ENCODE peak calls at places on chromosomes 16 and 17, in ten cellular contexts. One of them, this sample, is unnamed.

GRCh38 chr16:57091990-57092785 is at the start of gene CPNE2:
- DNase-seq in prostate gland: peak; percentile 54
- DNase-seq in thoracic aorta: no peak
- DNase-seq in psoas muscle: peak; percentile 80
- DNase-seq in foreskin keratinocyte: no peak
- DNase-seq in pancreas: peak; percentile 85
- DNase-seq in ascending aorta: peak; percentile 78
- DNase-seq in Peyer's patch: peak; percentile 75
- DNase-seq in GM23248: peak; percentile 64
- DNase-seq in breast epithelium: peak; percentile 39
- DNase-seq in this sample: peak; percentile 45

GRCh38 chr16:50438041-50438437 is 69.3 kb upstream of the BRD7 start:
- DNase-seq in prostate gland: no peak
- DNase-seq in thoracic aorta: no peak
- DNase-seq in psoas muscle: no peak
- DNase-seq in foreskin keratinocyte: no peak
- DNase-seq in pancreas: no peak
- DNase-seq in ascending aorta: no peak
- DNase-seq in Peyer's patch: no peak
- DNase-seq in GM23248: no peak
- DNase-seq in breast epithelium: no peak
- DNase-seq in this sample: no peak

GRCh38 chr17:81416612-81417011 is 21.4 kb downstream of the BAHCC1 start:
- DNase-seq in prostate gland: no peak
- DNase-seq in thoracic aorta: no peak
- DNase-seq in psoas muscle: no peak
- DNase-seq in foreskin keratinocyte: no peak
- DNase-seq in pancreas: no peak
- DNase-seq in ascending aorta: no peak
- DNase-seq in Peyer's patch: no peak
- DNase-seq in GM23248: no peak
- DNase-seq in breast epithelium: no peak
- DNase-seq in this sample: no peak

GRCh38 chr16:85497622-85498314 is 115.4 kb upstream of the GSE1 start:
- DNase-seq in prostate gland: no peak
- DNase-seq in thoracic aorta: no peak
- DNase-seq in psoas muscle: no peak
- DNase-seq in foreskin keratinocyte: no peak
- DNase-seq in pancreas: no peak
- DNase-seq in ascending aorta: no peak
- DNase-seq in Peyer's patch: no peak
- DNase-seq in GM23248: no peak
- DNase-seq in breast epithelium: no peak
- DNase-seq in this sample: no peak

GRCh38 chr16:63625141-63625540 is 1496.7 kb downstream of the CDH11 start:
- DNase-seq in prostate gland: no peak
- DNase-seq in thoracic aorta: no peak
- DNase-seq in psoas muscle: no peak
- DNase-seq in foreskin keratinocyte: no peak
- DNase-seq in pancreas: no peak
- DNase-seq in ascending aorta: no peak
- DNase-seq in Peyer's patch: no peak
- DNase-seq in GM23248: no peak
- DNase-seq in breast epithelium: no peak
- DNase-seq in this sample: no peak

GRCh38 chr16:87948119-87948545 is 3.1 kb upstream of the BANP start:
- DNase-seq in prostate gland: no peak
- DNase-seq in thoracic aorta: no peak
- DNase-seq in psoas muscle: no peak
- DNase-seq in foreskin keratinocyte: no peak
- DNase-seq in pancreas: peak; percentile 50
- DNase-seq in ascending aorta: no peak
- DNase-seq in Peyer's patch: no peak
- DNase-seq in GM23248: no peak
- DNase-seq in breast epithelium: no peak
- DNase-seq in this sample: no peak

GRCh38 chr17:9101356-9101755 is 80.0 kb downstream of the NTN1 start:
- DNase-seq in prostate gland: peak; percentile 21
- DNase-seq in thoracic aorta: no peak
- DNase-seq in psoas muscle: no peak
- DNase-seq in foreskin keratinocyte: no peak
- DNase-seq in pancreas: peak; percentile 62
- DNase-seq in ascending aorta: no peak
- DNase-seq in Peyer's patch: no peak
- DNase-seq in GM23248: no peak
- DNase-seq in breast epithelium: no peak
- DNase-seq in this sample: no peak

GRCh38 chr17:1490643-1491405 is 1.7 kb downstream of the MYO1C start:
- DNase-seq in prostate gland: peak; percentile 55
- DNase-seq in thoracic aorta: no peak
- DNase-seq in psoas muscle: peak; percentile 78
- DNase-seq in foreskin keratinocyte: no peak
- DNase-seq in pancreas: peak; percentile 83
- DNase-seq in ascending aorta: peak; percentile 81
- DNase-seq in Peyer's patch: peak; percentile 87
- DNase-seq in GM23248: peak; percentile 76
- DNase-seq in breast epithelium: no peak
- DNase-seq in this sample: peak; percentile 76

GRCh38 chr16:53031323-53031942 is 21.3 kb downstream of the CHD9NB start:
- DNase-seq in prostate gland: no peak
- DNase-seq in thoracic aorta: no peak
- DNase-seq in psoas muscle: no peak
- DNase-seq in foreskin keratinocyte: no peak
- DNase-seq in pancreas: no peak
- DNase-seq in ascending aorta: no peak
- DNase-seq in Peyer's patch: no peak
- DNase-seq in GM23248: no peak
- DNase-seq in breast epithelium: no peak
- DNase-seq in this sample: no peak

GRCh38 chr17:4944163-4944553 is 4.1 kb downstream of the RNF167 start:
- DNase-seq in prostate gland: no peak
- DNase-seq in thoracic aorta: no peak
- DNase-seq in psoas muscle: peak; percentile 39
- DNase-seq in foreskin keratinocyte: no peak
- DNase-seq in pancreas: no peak
- DNase-seq in ascending aorta: no peak
- DNase-seq in Peyer's patch: peak; percentile 77
- DNase-seq in GM23248: no peak
- DNase-seq in breast epithelium: no peak
- DNase-seq in this sample: peak; percentile 42

GRCh38 chr17:4942760-4943508 is 2.9 kb downstream of the RNF167 start:
- DNase-seq in prostate gland: no peak
- DNase-seq in thoracic aorta: no peak
- DNase-seq in psoas muscle: no peak
- DNase-seq in foreskin keratinocyte: no peak
- DNase-seq in pancreas: no peak
- DNase-seq in ascending aorta: no peak
- DNase-seq in Peyer's patch: no peak
- DNase-seq in GM23248: peak; percentile 25
- DNase-seq in breast epithelium: no peak
- DNase-seq in this sample: no peak

GRCh38 chr17:4945944-4946280 is 2.4 kb downstream of the PFN1 start:
- DNase-seq in prostate gland: no peak
- DNase-seq in thoracic aorta: no peak
- DNase-seq in psoas muscle: no peak
- DNase-seq in foreskin keratinocyte: no peak
- DNase-seq in pancreas: no peak
- DNase-seq in ascending aorta: no peak
- DNase-seq in Peyer's patch: peak; percentile 39
- DNase-seq in GM23248: peak; percentile 23
- DNase-seq in breast epithelium: no peak
- DNase-seq in this sample: no peak

GRCh38 chr17:4945176-4945943 is 3.0 kb downstream of the PFN1 start:
- DNase-seq in prostate gland: peak; percentile 47
- DNase-seq in thoracic aorta: no peak
- DNase-seq in psoas muscle: peak; percentile 90
- DNase-seq in foreskin keratinocyte: peak; percentile 78
- DNase-seq in pancreas: peak; percentile 69
- DNase-seq in ascending aorta: peak; percentile 94
- DNase-seq in Peyer's patch: peak; percentile 93
- DNase-seq in GM23248: peak; percentile 96
- DNase-seq in breast epithelium: peak; percentile 72
- DNase-seq in this sample: peak; percentile 80

GRCh38 chr17:4944554-4945175 is 3.7 kb downstream of the PFN1 start:
- DNase-seq in prostate gland: no peak
- DNase-seq in thoracic aorta: no peak
- DNase-seq in psoas muscle: peak; percentile 48
- DNase-seq in foreskin keratinocyte: no peak
- DNase-seq in pancreas: no peak
- DNase-seq in ascending aorta: no peak
- DNase-seq in Peyer's patch: no peak
- DNase-seq in GM23248: no peak
- DNase-seq in breast epithelium: no peak
- DNase-seq in this sample: peak; percentile 44
- H3K27ac ChIP-seq in prostate gland: peak overlapping the region; percentile 96
- H3K27ac ChIP-seq in thoracic aorta: peak overlapping the region; percentile 73
- H3K27ac ChIP-seq in psoas muscle: peak overlapping the region; percentile 96
- H3K27ac ChIP-seq in foreskin keratinocyte: peak overlapping the region; percentile 59
- H3K27ac ChIP-seq in pancreas: peak overlapping the region; percentile 15
- H3K27ac ChIP-seq in ascending aorta: peak overlapping the region; percentile 93
- H3K27ac ChIP-seq in Peyer's patch: peak overlapping the region; percentile 98
- H3K27ac ChIP-seq in GM23248: peak overlapping the region; percentile 91
- H3K27ac ChIP-seq in breast epithelium: peak overlapping the region; percentile 97
- H3K27ac ChIP-seq in this sample: peak overlapping the region; percentile 5

GRCh38 chr16:26982422-26982821 is 84.3 kb upstream of the C16orf82 start:
- DNase-seq in prostate gland: no peak
- DNase-seq in thoracic aorta: no peak
- DNase-seq in psoas muscle: no peak
- DNase-seq in foreskin keratinocyte: no peak
- DNase-seq in pancreas: no peak
- DNase-seq in ascending aorta: no peak
- DNase-seq in Peyer's patch: no peak
- DNase-seq in GM23248: no peak
- DNase-seq in breast epithelium: no peak
- DNase-seq in this sample: no peak

GRCh38 chr16:26988186-26988585 is 78.5 kb upstream of the C16orf82 start:
- DNase-seq in prostate gland: no peak
- DNase-seq in thoracic aorta: no peak
- DNase-seq in psoas muscle: no peak
- DNase-seq in foreskin keratinocyte: no peak
- DNase-seq in pancreas: no peak
- DNase-seq in ascending aorta: no peak
- DNase-seq in Peyer's patch: peak; percentile 28
- DNase-seq in GM23248: no peak
- DNase-seq in breast epithelium: no peak
- DNase-seq in this sample: no peak

GRCh38 chr16:26983426-26983825 is 83.3 kb upstream of the C16orf82 start:
- DNase-seq in prostate gland: no peak
- DNase-seq in thoracic aorta: no peak
- DNase-seq in psoas muscle: no peak
- DNase-seq in foreskin keratinocyte: no peak
- DNase-seq in pancreas: no peak
- DNase-seq in ascending aorta: no peak
- DNase-seq in Peyer's patch: no peak
- DNase-seq in GM23248: peak; percentile 84
- DNase-seq in breast epithelium: no peak
- DNase-seq in this sample: no peak

GRCh38 chr16:26987631-26988030 is 79.1 kb upstream of the C16orf82 start:
- DNase-seq in prostate gland: no peak
- DNase-seq in thoracic aorta: no peak
- DNase-seq in psoas muscle: no peak
- DNase-seq in foreskin keratinocyte: no peak
- DNase-seq in pancreas: no peak
- DNase-seq in ascending aorta: no peak
- DNase-seq in Peyer's patch: peak; percentile 39
- DNase-seq in GM23248: peak; percentile 73
- DNase-seq in breast epithelium: no peak
- DNase-seq in this sample: no peak

DNA sequence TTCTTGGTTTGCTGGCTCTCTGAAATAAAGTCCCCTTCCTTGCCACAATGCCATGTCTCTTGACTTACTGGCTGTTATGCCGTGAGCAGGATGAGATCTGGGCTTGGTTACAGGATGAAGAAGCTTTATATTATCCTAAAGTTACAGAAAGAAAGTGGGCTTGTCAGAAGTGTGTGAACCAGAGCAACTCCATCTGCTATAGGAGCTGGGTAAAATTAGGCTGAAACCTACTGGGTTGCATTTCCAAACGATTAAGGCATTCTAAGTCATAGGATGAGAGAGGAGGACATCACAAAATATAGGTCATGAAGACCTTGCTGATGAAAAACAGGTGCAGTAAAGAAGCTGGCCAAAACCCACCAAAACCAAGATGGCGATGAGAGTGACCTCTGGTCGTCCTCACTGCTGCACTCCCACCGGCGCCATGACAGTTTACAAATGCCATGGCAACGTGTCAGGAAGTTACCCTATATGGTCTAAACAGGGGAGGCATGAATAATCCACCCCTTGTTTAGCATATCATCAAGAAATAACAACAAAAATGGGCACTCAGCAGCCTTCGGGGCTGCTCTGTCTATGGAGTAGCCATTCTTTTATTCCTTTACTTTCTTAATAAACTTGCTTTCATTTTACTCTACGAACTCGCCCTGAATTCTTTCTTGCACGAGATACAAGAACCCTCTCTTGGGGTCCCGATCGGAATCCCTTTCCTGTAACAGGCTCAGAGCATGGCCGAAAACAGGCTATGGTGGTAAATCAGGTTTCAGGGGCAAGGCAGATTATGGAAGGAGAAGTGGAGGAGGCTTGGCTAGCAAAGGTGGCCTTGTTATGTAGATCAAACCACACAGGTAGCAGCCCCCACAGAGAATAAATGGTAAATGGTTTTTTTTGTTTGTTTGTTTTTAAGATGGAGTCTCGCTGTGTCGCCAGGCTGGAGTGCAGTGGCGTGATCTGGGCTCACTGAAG is 81.3 kb upstream of the C16orf82 start:
- DNase-seq in prostate gland: no peak
- DNase-seq in thoracic aorta: no peak
- DNase-seq in psoas muscle: no peak
- DNase-seq in foreskin keratinocyte: no peak
- DNase-seq in pancreas: no peak
- DNase-seq in ascending aorta: no peak
- DNase-seq in Peyer's patch: no peak
- DNase-seq in GM23248: no peak
- DNase-seq in breast epithelium: no peak
- DNase-seq in this sample: peak; percentile 47
- H3K27ac ChIP-seq in prostate gland: no peak overlapping the region
- H3K27ac ChIP-seq in thoracic aorta: no peak overlapping the region
- H3K27ac ChIP-seq in psoas muscle: no peak overlapping the region
- H3K27ac ChIP-seq in foreskin keratinocyte: no peak overlapping the region
- H3K27ac ChIP-seq in pancreas: no peak overlapping the region
- H3K27ac ChIP-seq in ascending aorta: no peak overlapping the region
- H3K27ac ChIP-seq in Peyer's patch: no peak overlapping the region
- H3K27ac ChIP-seq in GM23248: no peak overlapping the region
- H3K27ac ChIP-seq in breast epithelium: no peak overlapping the region
- H3K27ac ChIP-seq in this sample: peak overlapping the region; percentile 92

GRCh38 chr17:65966311-65966710 is 225.6 kb downstream of the CEP112 start:
- DNase-seq in prostate gland: no peak
- DNase-seq in thoracic aorta: no peak
- DNase-seq in psoas muscle: no peak
- DNase-seq in foreskin keratinocyte: no peak
- DNase-seq in pancreas: no peak
- DNase-seq in ascending aorta: no peak
- DNase-seq in Peyer's patch: no peak
- DNase-seq in GM23248: no peak
- DNase-seq in breast epithelium: no peak
- DNase-seq in this sample: no peak
- H3K27ac ChIP-seq in prostate gland: no peak overlapping the region
- H3K27ac ChIP-seq in thoracic aorta: no peak overlapping the region
- H3K27ac ChIP-seq in psoas muscle: no peak overlapping the region
- H3K27ac ChIP-seq in foreskin keratinocyte: no peak overlapping the region
- H3K27ac ChIP-seq in pancreas: no peak overlapping the region
- H3K27ac ChIP-seq in ascending aorta: no peak overlapping the region
- H3K27ac ChIP-seq in Peyer's patch: no peak overlapping the region
- H3K27ac ChIP-seq in GM23248: no peak overlapping the region
- H3K27ac ChIP-seq in breast epithelium: no peak overlapping the region
- H3K27ac ChIP-seq in this sample: no peak overlapping the region

GRCh38 chr17:75694536-75694935 is 26.7 kb upstream of the ITGB4 start:
- DNase-seq in prostate gland: no peak
- DNase-seq in thoracic aorta: no peak
- DNase-seq in psoas muscle: peak; percentile 71
- DNase-seq in foreskin keratinocyte: no peak
- DNase-seq in pancreas: no peak
- DNase-seq in ascending aorta: no peak
- DNase-seq in Peyer's patch: no peak
- DNase-seq in GM23248: peak; percentile 28
- DNase-seq in breast epithelium: peak; percentile 67
- DNase-seq in this sample: no peak
- H3K27ac ChIP-seq in prostate gland: peak overlapping the region; percentile 90
- H3K27ac ChIP-seq in thoracic aorta: peak overlapping the region; percentile 49
- H3K27ac ChIP-seq in psoas muscle: peak overlapping the region; percentile 85
- H3K27ac ChIP-seq in foreskin keratinocyte: peak overlapping the region; percentile 71
- H3K27ac ChIP-seq in pancreas: peak overlapping the region; percentile 93
- H3K27ac ChIP-seq in ascending aorta: peak overlapping the region; percentile 78
- H3K27ac ChIP-seq in Peyer's patch: peak overlapping the region; percentile 96
- H3K27ac ChIP-seq in GM23248: peak overlapping the region; percentile 90
- H3K27ac ChIP-seq in breast epithelium: peak overlapping the region; percentile 98
- H3K27ac ChIP-seq in this sample: no peak overlapping the region